ENCODE peak calls at places on chromosomes 2 and 18, in five cellular contexts. Z is K562, Y is upper lobe of left lung, R is spleen, B is GM23338. I is an unnamed sample. For H3K4me1, the result is how much of the 10 kb centered on the place peaks cover.

GRCh38 chr18:55566456-55566935 is 21.5 kb downstream of the TCF4 start:
- DNase-seq in Z (no peak), Y (no peak), R (no peak), B (no peak), I (no peak)

GRCh38 chr18:57837917-57838548 is 34.9 kb upstream of the ATP8B1 start:
- DNase-seq in Z (no peak), Y (no peak), R (no peak), B (no peak), I (no peak)

GRCh38 chr18:35749701-35750100 is 168.2 kb downstream of the GALNT1 start:
- DNase-seq in Z (no peak), Y (no peak), R (no peak), B (no peak), I (no peak)

GRCh38 chr2:217797661-217798069 is 205.1 kb downstream of the TNS1 start:
- DNase-seq in Z (peak), Y (peak), R (peak), B (no peak), I (no peak)

GRCh38 chr18:32669549-32670165 is 103.2 kb downstream of the KLHL14 start:
- DNase-seq in Z (no peak), Y (no peak), R (no peak), B (peak), I (no peak)

GRCh38 chr2:43605851-43606250 is 10.0 kb upstream of the THADA start:
- DNase-seq in Z (no peak), Y (no peak), R (no peak), B (peak), I (no peak)

GRCh38 chr2:118049140-118050128 is 35.6 kb upstream of the CCDC93 start:
- DNase-seq in Z (no peak), Y (no peak), R (no peak), B (no peak), I (no peak)

GRCh38 chr2:208183937-208184336 is 5.9 kb downstream of the C2orf80 start:
- DNase-seq in Z (no peak), Y (no peak), R (no peak), B (peak), I (no peak)

GRCh38 chr2:104758199-104758620 is 95.7 kb upstream of the POU3F3 start:
- DNase-seq in Z (no peak), Y (no peak), R (no peak), B (peak), I (no peak)

GRCh38 chr2:40346535-40347354 is 105.1 kb downstream of the SLC8A1 start:
- DNase-seq in Z (no peak), Y (no peak), R (no peak), B (no peak), I (no peak)

GRCh38 chr2:26314243-26314642 is 31.7 kb upstream of the SELENOI start:
- DNase-seq in Z (peak), Y (no peak), R (no peak), B (peak), I (no peak)

GRCh38 chr2:36441816-36442215 is 86.2 kb downstream of the CRIM1 start:
- DNase-seq in Z (no peak), Y (no peak), R (no peak), B (no peak), I (no peak)

GRCh38 chr18:34320267-34320666 is 95.6 kb upstream of the NOL4 start:
- DNase-seq in Z (no peak), Y (no peak), R (no peak), B (no peak), I (no peak)

GRCh38 chr18:55588001-55588875 is at the start of gene TCF4:
- DNase-seq in Z (peak), Y (peak), R (peak), B (peak), I (peak)

GRCh38 chr18:49725809-49726514 is 87.4 kb downstream of the ACAA2 start:
- DNase-seq in Z (peak), Y (no peak), R (no peak), B (peak), I (peak)

GRCh38 chr2:199910338-199911051 is 598 bp upstream of the C2orf69 start:
- DNase-seq in Z (no peak), Y (no peak), R (peak), B (no peak), I (peak)

GRCh38 chr18:46856975-46857374 is 60.3 kb downstream of the PIAS2 start:
- DNase-seq in Z (no peak), Y (no peak), R (no peak), B (no peak), I (no peak)

GRCh38 chr2:27496357-27497287 is at the start of gene GCKR:
- DNase-seq in Z (peak), Y (no peak), R (no peak), B (no peak), I (peak)
- TF ChIP-seq CTCF in Z (no peak), Y (no peak), R (no peak), B (no peak), I (no peak)

GRCh38 chr2:159713691-159714585 is 1.6 kb downstream of the MARCHF7 start:
- DNase-seq in Z (peak), Y (no peak), R (no peak), B (no peak), I (no peak)

GRCh38 chr2:159712929-159713575 is 746 bp downstream of the MARCHF7 start:
- DNase-seq in Z (no peak), Y (no peak), R (no peak), B (peak), I (no peak)

GRCh38 chr2:159714586-159714930 is 2.3 kb downstream of the MARCHF7 start:
- DNase-seq in Z (no peak), Y (no peak), R (no peak), B (no peak), I (no peak)

GRCh38 chr2:159716857-159717256 is 4.6 kb downstream of the MARCHF7 start:
- DNase-seq in Z (no peak), Y (no peak), R (no peak), B (no peak), I (no peak)

DNA sequence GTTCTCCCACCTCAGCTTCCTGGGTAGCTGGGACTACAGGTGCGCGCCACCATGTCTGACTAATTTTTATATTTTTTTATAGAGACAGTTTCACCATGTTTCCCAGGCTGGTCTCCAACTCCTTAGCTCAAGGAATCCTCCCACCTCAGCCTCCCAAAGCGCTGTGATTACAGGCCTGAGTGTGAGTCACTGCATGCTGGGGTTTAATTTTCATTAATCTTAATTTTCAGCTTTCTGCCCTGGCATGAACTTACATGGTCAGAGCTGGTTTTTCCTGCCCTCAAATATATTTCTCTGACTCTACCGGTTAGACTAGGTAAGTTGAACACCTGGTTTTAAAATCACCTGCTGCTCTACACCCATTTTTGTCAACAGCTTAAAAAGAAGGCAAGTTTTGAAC is 3.1 kb downstream of the MARCHF7 start:
- DNase-seq in Z (no peak), Y (no peak), R (no peak), B (no peak), I (no peak)
- H3K4me1 ChIP-seq in Z (under half), Y (half or more), R (half or more), B (under half), I (under half)

DNA sequence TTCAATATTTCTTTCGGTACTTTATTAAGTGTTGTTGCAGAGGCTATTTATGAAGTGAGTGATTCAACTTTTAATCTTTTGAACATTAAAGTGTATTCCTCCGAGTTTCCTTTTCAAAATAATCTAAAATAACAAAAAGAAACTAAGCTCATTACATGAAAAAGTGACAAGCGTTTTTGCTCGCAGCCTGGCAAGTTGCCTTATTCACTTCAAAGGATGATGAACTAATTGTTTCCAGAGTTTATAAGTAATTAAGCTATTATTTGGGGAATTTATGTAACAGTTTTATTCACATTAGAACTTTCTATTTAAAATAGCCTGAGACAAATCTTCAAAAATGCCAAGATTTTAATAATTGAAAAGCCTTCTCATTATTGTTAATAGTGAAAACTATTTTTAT is 149.1 kb downstream of the MEIS1 start:
- DNase-seq in Z (no peak), Y (no peak), R (no peak), B (no peak), I (no peak)
- H3K4me3 ChIP-seq in Z (no peak), Y (no peak), R (no peak), B (no peak), I (no peak)

GRCh38 chr2:102635317-102635716 is 16.0 kb downstream of the SLC9A2 start:
- DNase-seq in Z (peak), Y (no peak), R (no peak), B (no peak), I (no peak)
- TF ChIP-seq CTCF in Z (no peak), Y (no peak), R (no peak), B (no peak), I (no peak)